ENCODE peak calls at places on chromosomes 1 and 21, in seven cellular contexts. W, Q, S, F, R, E and C are unnamed samples.

GRCh38 chr1:2376931-2377672 is 14.3 kb downstream of the MORN1 start:
- DNase-seq in W (no peak), E (no peak), Q (no peak), S (no peak), F (no peak), R (no peak), C (no peak)

GRCh38 chr1:9145714-9146113 is 16.8 kb upstream of the GPR157 start:
- DNase-seq in E (no peak), R (no peak), S (no peak), Q (no peak), F (no peak), W (no peak), C (no peak)

GRCh38 chr1:101308001-101308659 is 71.3 kb downstream of the S1PR1 start:
- DNase-seq in E (no peak), R (no peak), S (no peak), F (no peak), Q (no peak), W (no peak), C (no peak)

GRCh38 chr1:234778215-234779159 is 168.5 kb upstream of the IRF2BP2 start:
- DNase-seq in E (no peak), Q (peak; percentile 52), R (no peak), S (no peak), W (peak; percentile 68), F (peak; percentile 59), C (peak; percentile 78)

GRCh38 chr1:156118175-156118868 is 3.8 kb downstream of the LMNA start:
- DNase-seq in Q (no peak), W (no peak), S (no peak), R (no peak), E (no peak), F (no peak), C (no peak)

GRCh38 chr1:160971618-160972056 is 17.0 kb upstream of the ITLN2 start:
- DNase-seq in Q (no peak), S (no peak), R (no peak), E (no peak), F (peak; percentile 67), W (no peak), C (no peak)

GRCh38 chr1:165234149-165234548 is 122.4 kb downstream of the LMX1A start:
- DNase-seq in W (no peak), F (no peak), R (no peak), Q (no peak), S (no peak), E (no peak), C (no peak)

GRCh38 chr1:54275349-54275748 is 75.4 kb downstream of the MRPL37 start:
- DNase-seq in Q (no peak), E (no peak), W (no peak), R (no peak), S (no peak), F (no peak), C (peak; percentile 89)

GRCh38 chr21:36693144-36694040 is 5.5 kb upstream of the SIM2 start:
- DNase-seq in E (no peak), W (no peak), Q (no peak), S (no peak), R (no peak), F (peak; percentile 68), C (no peak)

GRCh38 chr1:145997156-145998023 is 1.0 kb upstream of the TXNIP start:
- DNase-seq in S (no peak), Q (no peak), F (peak; percentile 42), W (peak; percentile 82), R (peak; percentile 21), E (no peak), C (peak; percentile 88)

GRCh38 chr1:1677718-1678580 is 14.6 kb downstream of the SLC35E2B start:
- DNase-seq in W (peak; percentile 83), E (peak; percentile 13), F (no peak), S (no peak), R (no peak), Q (no peak), C (peak; percentile 78)

GRCh38 chr1:222654849-222655248 is 37.0 kb downstream of the MIA3 start:
- DNase-seq in S (no peak), F (no peak), E (peak; percentile 58), W (peak; percentile 72), R (peak; percentile 51), Q (no peak), C (no peak)

GRCh38 chr1:39132505-39133339 is 71.8 kb upstream of the MACF1 start:
- DNase-seq in F (peak; percentile 83), W (no peak), S (peak; percentile 100), E (no peak), Q (no peak), R (no peak), C (peak; percentile 89)

GRCh38 chr1:17236779-17237601 is 11.9 kb upstream of the PADI3 start:
- DNase-seq in W (peak; percentile 97), S (peak; percentile 65), R (peak; percentile 68), E (peak; percentile 66), F (peak; percentile 92), Q (peak; percentile 84), C (peak; percentile 88)